ENCODE peak calls at places on chromosomes 7 and 10, in seven cellular contexts. One of them, this sample, is unnamed.

GRCh38 chr10:101005869-101006567 is 6.4 kb downstream of the LZTS2 start:
- DNase-seq in HFFc6: no peak
- DNase-seq in stimulated activated CD4-positive, alpha-beta T cell treated with anti-CD3 and anti-CD28 coated beads, TNF-alpha, amount 100 ng/mL, for 48 hours: no peak
- DNase-seq in myocyte: no peak
- DNase-seq in stimulated activated CD8-positive, alpha-beta memory T cell treated with anti-CD3 and anti-CD28 coated beads, Interleukin-12 subunit alpha, Interleukin-12 subunit beta, amount 100 ng/mL, for 1 hour: no peak
- DNase-seq in GM23338: no peak
- DNase-seq in NCI-H1105 treated with DMSO at 0.1 percent for 48 hours: no peak
- DNase-seq in this sample: no peak

GRCh38 chr7:39733881-39734571 is 110.7 kb downstream of the RALA start:
- DNase-seq in stimulated activated CD4-positive, alpha-beta T cell treated with anti-CD3 and anti-CD28 coated beads, TNF-alpha, amount 100 ng/mL, for 48 hours: no peak
- DNase-seq in NCI-H1105 treated with DMSO at 0.1 percent for 48 hours: no peak
- DNase-seq in myocyte: no peak
- DNase-seq in stimulated activated CD8-positive, alpha-beta memory T cell treated with anti-CD3 and anti-CD28 coated beads, Interleukin-12 subunit alpha, Interleukin-12 subunit beta, amount 100 ng/mL, for 1 hour: no peak
- DNase-seq in GM23338: peak
- DNase-seq in HFFc6: peak
- DNase-seq in this sample: no peak

GRCh38 chr7:16758634-16759602 is 5.4 kb downstream of the TSPAN13 start:
- DNase-seq in stimulated activated CD8-positive, alpha-beta memory T cell treated with anti-CD3 and anti-CD28 coated beads, Interleukin-12 subunit alpha, Interleukin-12 subunit beta, amount 100 ng/mL, for 1 hour: no peak
- DNase-seq in myocyte: no peak
- DNase-seq in HFFc6: no peak
- DNase-seq in stimulated activated CD4-positive, alpha-beta T cell treated with anti-CD3 and anti-CD28 coated beads, TNF-alpha, amount 100 ng/mL, for 48 hours: no peak
- DNase-seq in NCI-H1105 treated with DMSO at 0.1 percent for 48 hours: no peak
- DNase-seq in GM23338: no peak
- DNase-seq in this sample: no peak

GRCh38 chr7:25263292-25263691 is 35.0 kb upstream of the NPVF start:
- DNase-seq in GM23338: no peak
- DNase-seq in stimulated activated CD8-positive, alpha-beta memory T cell treated with anti-CD3 and anti-CD28 coated beads, Interleukin-12 subunit alpha, Interleukin-12 subunit beta, amount 100 ng/mL, for 1 hour: no peak
- DNase-seq in NCI-H1105 treated with DMSO at 0.1 percent for 48 hours: no peak
- DNase-seq in HFFc6: no peak
- DNase-seq in myocyte: no peak
- DNase-seq in stimulated activated CD4-positive, alpha-beta T cell treated with anti-CD3 and anti-CD28 coated beads, TNF-alpha, amount 100 ng/mL, for 48 hours: no peak
- DNase-seq in this sample: no peak

GRCh38 chr10:6737758-6738463 is 157.8 kb upstream of the PRKCQ start:
- DNase-seq in stimulated activated CD8-positive, alpha-beta memory T cell treated with anti-CD3 and anti-CD28 coated beads, Interleukin-12 subunit alpha, Interleukin-12 subunit beta, amount 100 ng/mL, for 1 hour: no peak
- DNase-seq in NCI-H1105 treated with DMSO at 0.1 percent for 48 hours: no peak
- DNase-seq in HFFc6: peak
- DNase-seq in stimulated activated CD4-positive, alpha-beta T cell treated with anti-CD3 and anti-CD28 coated beads, TNF-alpha, amount 100 ng/mL, for 48 hours: no peak
- DNase-seq in myocyte: peak
- DNase-seq in GM23338: no peak
- DNase-seq in this sample: no peak

GRCh38 chr10:103917326-103918052 is 495 bp downstream of the STN1 start:
- DNase-seq in stimulated activated CD4-positive, alpha-beta T cell treated with anti-CD3 and anti-CD28 coated beads, TNF-alpha, amount 100 ng/mL, for 48 hours: no peak
- DNase-seq in GM23338: peak
- DNase-seq in stimulated activated CD8-positive, alpha-beta memory T cell treated with anti-CD3 and anti-CD28 coated beads, Interleukin-12 subunit alpha, Interleukin-12 subunit beta, amount 100 ng/mL, for 1 hour: peak
- DNase-seq in myocyte: no peak
- DNase-seq in HFFc6: no peak
- DNase-seq in NCI-H1105 treated with DMSO at 0.1 percent for 48 hours: no peak
- DNase-seq in this sample: no peak

GRCh38 chr7:73811760-73812168 is 19.0 kb upstream of the CLDN4 start:
- DNase-seq in myocyte: peak
- DNase-seq in NCI-H1105 treated with DMSO at 0.1 percent for 48 hours: peak
- DNase-seq in stimulated activated CD4-positive, alpha-beta T cell treated with anti-CD3 and anti-CD28 coated beads, TNF-alpha, amount 100 ng/mL, for 48 hours: peak
- DNase-seq in GM23338: peak
- DNase-seq in HFFc6: peak
- DNase-seq in stimulated activated CD8-positive, alpha-beta memory T cell treated with anti-CD3 and anti-CD28 coated beads, Interleukin-12 subunit alpha, Interleukin-12 subunit beta, amount 100 ng/mL, for 1 hour: peak
- DNase-seq in this sample: peak

GRCh38 chr10:60944159-60944909 is at the start of gene RHOBTB1:
- DNase-seq in NCI-H1105 treated with DMSO at 0.1 percent for 48 hours: peak
- DNase-seq in GM23338: peak
- DNase-seq in stimulated activated CD8-positive, alpha-beta memory T cell treated with anti-CD3 and anti-CD28 coated beads, Interleukin-12 subunit alpha, Interleukin-12 subunit beta, amount 100 ng/mL, for 1 hour: no peak
- DNase-seq in stimulated activated CD4-positive, alpha-beta T cell treated with anti-CD3 and anti-CD28 coated beads, TNF-alpha, amount 100 ng/mL, for 48 hours: no peak
- DNase-seq in HFFc6: peak
- DNase-seq in myocyte: peak
- DNase-seq in this sample: no peak

GRCh38 chr7:111914287-111914686 is 291.9 kb downstream of the DOCK4 start:
- DNase-seq in NCI-H1105 treated with DMSO at 0.1 percent for 48 hours: no peak
- DNase-seq in stimulated activated CD4-positive, alpha-beta T cell treated with anti-CD3 and anti-CD28 coated beads, TNF-alpha, amount 100 ng/mL, for 48 hours: no peak
- DNase-seq in stimulated activated CD8-positive, alpha-beta memory T cell treated with anti-CD3 and anti-CD28 coated beads, Interleukin-12 subunit alpha, Interleukin-12 subunit beta, amount 100 ng/mL, for 1 hour: no peak
- DNase-seq in myocyte: no peak
- DNase-seq in HFFc6: no peak
- DNase-seq in GM23338: no peak
- DNase-seq in this sample: no peak

GRCh38 chr7:128020161-128020560 is 11.1 kb downstream of the LRRC4 start:
- DNase-seq in GM23338: peak
- DNase-seq in NCI-H1105 treated with DMSO at 0.1 percent for 48 hours: no peak
- DNase-seq in myocyte: no peak
- DNase-seq in HFFc6: no peak
- DNase-seq in stimulated activated CD8-positive, alpha-beta memory T cell treated with anti-CD3 and anti-CD28 coated beads, Interleukin-12 subunit alpha, Interleukin-12 subunit beta, amount 100 ng/mL, for 1 hour: no peak
- DNase-seq in stimulated activated CD4-positive, alpha-beta T cell treated with anti-CD3 and anti-CD28 coated beads, TNF-alpha, amount 100 ng/mL, for 48 hours: no peak
- DNase-seq in this sample: no peak

GRCh38 chr7:155814569-155815276 is 2.5 kb upstream of the SHH start:
- DNase-seq in NCI-H1105 treated with DMSO at 0.1 percent for 48 hours: no peak
- DNase-seq in myocyte: no peak
- DNase-seq in stimulated activated CD8-positive, alpha-beta memory T cell treated with anti-CD3 and anti-CD28 coated beads, Interleukin-12 subunit alpha, Interleukin-12 subunit beta, amount 100 ng/mL, for 1 hour: no peak
- DNase-seq in HFFc6: no peak
- DNase-seq in GM23338: no peak
- DNase-seq in stimulated activated CD4-positive, alpha-beta T cell treated with anti-CD3 and anti-CD28 coated beads, TNF-alpha, amount 100 ng/mL, for 48 hours: no peak
- DNase-seq in this sample: no peak

GRCh38 chr7:23017303-23017702 is 3.4 kb upstream of the HYCC1 start:
- DNase-seq in NCI-H1105 treated with DMSO at 0.1 percent for 48 hours: no peak
- DNase-seq in myocyte: no peak
- DNase-seq in stimulated activated CD4-positive, alpha-beta T cell treated with anti-CD3 and anti-CD28 coated beads, TNF-alpha, amount 100 ng/mL, for 48 hours: no peak
- DNase-seq in HFFc6: no peak
- DNase-seq in GM23338: no peak
- DNase-seq in stimulated activated CD8-positive, alpha-beta memory T cell treated with anti-CD3 and anti-CD28 coated beads, Interleukin-12 subunit alpha, Interleukin-12 subunit beta, amount 100 ng/mL, for 1 hour: no peak
- DNase-seq in this sample: no peak

GRCh38 chr7:142568430-142569097 is 180.7 kb upstream of the PRSS1 start:
- DNase-seq in NCI-H1105 treated with DMSO at 0.1 percent for 48 hours: no peak
- DNase-seq in stimulated activated CD4-positive, alpha-beta T cell treated with anti-CD3 and anti-CD28 coated beads, TNF-alpha, amount 100 ng/mL, for 48 hours: no peak
- DNase-seq in stimulated activated CD8-positive, alpha-beta memory T cell treated with anti-CD3 and anti-CD28 coated beads, Interleukin-12 subunit alpha, Interleukin-12 subunit beta, amount 100 ng/mL, for 1 hour: no peak
- DNase-seq in myocyte: peak
- DNase-seq in HFFc6: peak
- DNase-seq in GM23338: no peak
- DNase-seq in this sample: no peak

GRCh38 chr7:13532028-13532753 is 457.3 kb downstream of the ETV1 start:
- DNase-seq in myocyte: peak
- DNase-seq in NCI-H1105 treated with DMSO at 0.1 percent for 48 hours: peak
- DNase-seq in HFFc6: no peak
- DNase-seq in GM23338: no peak
- DNase-seq in stimulated activated CD4-positive, alpha-beta T cell treated with anti-CD3 and anti-CD28 coated beads, TNF-alpha, amount 100 ng/mL, for 48 hours: no peak
- DNase-seq in stimulated activated CD8-positive, alpha-beta memory T cell treated with anti-CD3 and anti-CD28 coated beads, Interleukin-12 subunit alpha, Interleukin-12 subunit beta, amount 100 ng/mL, for 1 hour: no peak
- DNase-seq in this sample: no peak

GRCh38 chr10:51860257-51860656 is 160.9 kb upstream of the CSTF2T start:
- DNase-seq in stimulated activated CD8-positive, alpha-beta memory T cell treated with anti-CD3 and anti-CD28 coated beads, Interleukin-12 subunit alpha, Interleukin-12 subunit beta, amount 100 ng/mL, for 1 hour: no peak
- DNase-seq in NCI-H1105 treated with DMSO at 0.1 percent for 48 hours: no peak
- DNase-seq in stimulated activated CD4-positive, alpha-beta T cell treated with anti-CD3 and anti-CD28 coated beads, TNF-alpha, amount 100 ng/mL, for 48 hours: no peak
- DNase-seq in GM23338: no peak
- DNase-seq in HFFc6: peak
- DNase-seq in myocyte: peak
- DNase-seq in this sample: no peak

GRCh38 chr7:73647725-73648592 is 19.7 kb upstream of the VPS37D start:
- DNase-seq in HFFc6: no peak
- DNase-seq in GM23338: peak
- DNase-seq in NCI-H1105 treated with DMSO at 0.1 percent for 48 hours: peak
- DNase-seq in stimulated activated CD4-positive, alpha-beta T cell treated with anti-CD3 and anti-CD28 coated beads, TNF-alpha, amount 100 ng/mL, for 48 hours: no peak
- DNase-seq in stimulated activated CD8-positive, alpha-beta memory T cell treated with anti-CD3 and anti-CD28 coated beads, Interleukin-12 subunit alpha, Interleukin-12 subunit beta, amount 100 ng/mL, for 1 hour: no peak
- DNase-seq in myocyte: no peak
- DNase-seq in this sample: no peak

GRCh38 chr10:114694735-114695134 is 36.7 kb upstream of the ABLIM1 start:
- DNase-seq in NCI-H1105 treated with DMSO at 0.1 percent for 48 hours: no peak
- DNase-seq in HFFc6: no peak
- DNase-seq in stimulated activated CD8-positive, alpha-beta memory T cell treated with anti-CD3 and anti-CD28 coated beads, Interleukin-12 subunit alpha, Interleukin-12 subunit beta, amount 100 ng/mL, for 1 hour: no peak
- DNase-seq in myocyte: no peak
- DNase-seq in GM23338: peak
- DNase-seq in stimulated activated CD4-positive, alpha-beta T cell treated with anti-CD3 and anti-CD28 coated beads, TNF-alpha, amount 100 ng/mL, for 48 hours: peak
- DNase-seq in this sample: no peak